ENCODE peak calls at places on chromosomes 4 and X, in five cellular contexts. D, M, N, E and L are unnamed samples.

GRCh38 chrX:16712116-16712824 is at the start of gene CTPS2:
- DNase-seq in D (no peak), M (peak), N (peak), E (peak), L (peak)

GRCh38 chr4:86223472-86223871 is 136.4 kb downstream of the MAPK10 start:
- DNase-seq in D (peak), M (peak), N (peak), E (no peak), L (peak)

GRCh38 chrX:138945219-138945618 is 233.7 kb upstream of the FGF13 start:
- DNase-seq in D (no peak), M (no peak), N (peak), E (no peak), L (peak)

GRCh38 chr4:136900706-136901105 is 631.6 kb downstream of the PCDH18 start:
- DNase-seq in D (no peak), M (peak), N (peak), E (no peak), L (peak)

GRCh38 chr4:8471211-8471875 is 30.8 kb downstream of the TRMT44 start:
- DNase-seq in D (no peak), M (no peak), N (no peak), E (no peak), L (no peak)

GRCh38 chrX:140766024-140766611 is 56.6 kb downstream of the LINC00632 start:
- DNase-seq in D (peak), M (peak), N (peak), E (no peak), L (peak)

GRCh38 chrX:30593435-30594200 is 16.1 kb upstream of the TASL start:
- DNase-seq in D (no peak), M (no peak), N (no peak), E (no peak), L (no peak)

GRCh38 chr4:126702747-126703146 is 930.0 kb upstream of the INTU start:
- DNase-seq in D (no peak), M (no peak), N (no peak), E (no peak), L (no peak)

GRCh38 chr4:48184891-48185290 is 50.8 kb upstream of the TXK start:
- DNase-seq in D (no peak), M (peak), N (no peak), E (no peak), L (no peak)

GRCh38 chr4:145216532-145216931 is 36.1 kb upstream of the OTUD4 start:
- DNase-seq in D (no peak), M (peak), N (peak), E (no peak), L (peak)

GRCh38 chr4:110631582-110632505 is 9.0 kb upstream of the PITX2 start:
- DNase-seq in D (peak), M (peak), N (peak), E (peak), L (peak)

GRCh38 chr4:53477666-53478065 is 100.2 kb downstream of the FIP1L1 start:
- DNase-seq in D (no peak), M (no peak), N (no peak), E (no peak), L (peak)

DNA sequence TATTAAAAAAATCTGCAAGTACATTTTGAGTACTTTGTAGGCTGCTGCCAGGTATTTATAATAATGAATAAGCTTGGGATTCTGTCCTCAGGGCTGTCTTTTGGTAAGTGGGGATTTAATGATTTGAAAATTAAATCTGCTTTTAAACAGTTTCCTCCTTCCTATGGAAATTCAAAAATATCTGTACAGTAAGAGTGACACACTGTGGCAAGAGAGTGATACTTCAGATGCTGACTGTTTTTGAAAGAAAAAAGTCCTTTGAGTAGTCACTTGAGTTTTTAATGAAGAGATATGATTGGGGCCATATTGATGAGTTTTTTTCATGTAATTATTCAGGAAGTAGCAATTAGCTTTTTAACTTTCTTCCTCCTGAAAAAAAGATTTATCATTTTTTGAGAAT is 49.2 kb downstream of the SMARCAD1 start:
- DNase-seq in D (no peak), M (peak), N (no peak), E (no peak), L (peak)
- TF ChIP-seq CTCF in D (peak), M (no peak), N (no peak), E (no peak), L (peak)

GRCh38 chr4:147481577-147482109 is 746 bp downstream of the EDNRA start:
- DNase-seq in D (no peak), M (peak), N (peak), E (no peak), L (no peak)
- H3K4me3 ChIP-seq in D (peak), M (peak), N (peak), E (peak), L (peak)

GRCh38 chrX:152658302-152658701 is 20.6 kb downstream of the GABRQ start:
- DNase-seq in D (no peak), M (no peak), N (no peak), E (no peak), L (no peak)
- TF ChIP-seq CTCF in D (no peak), M (no peak), N (no peak), E (no peak), L (no peak)

DNA sequence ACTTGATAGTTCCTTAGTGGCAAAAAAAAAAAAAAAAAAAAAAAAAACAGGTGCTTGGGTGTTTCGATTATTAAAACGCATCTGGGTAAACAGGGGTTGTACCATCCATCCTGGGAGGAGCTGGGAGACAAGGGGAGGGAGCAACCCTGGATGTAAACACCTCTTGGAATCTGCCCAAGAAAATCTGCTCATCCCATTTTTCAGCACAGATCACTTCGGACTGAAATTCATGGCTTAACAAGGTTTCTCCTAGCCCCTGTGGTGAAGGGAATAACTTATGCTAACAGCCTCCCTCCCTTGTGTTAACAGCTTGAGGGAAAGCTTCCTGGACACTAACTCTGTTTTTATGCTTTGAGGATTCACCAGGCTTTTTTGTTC is 1.7 kb downstream of the BMP3 start:
- DNase-seq in D (no peak), M (no peak), N (no peak), E (no peak), L (no peak)
- H3K4me3 ChIP-seq in D (no peak), M (no peak), N (no peak), E (peak), L (no peak)

GRCh38 chr4:3792813-3793212 is 26.6 kb downstream of the ADRA2C start:
- DNase-seq in D (no peak), M (no peak), N (no peak), E (no peak), L (peak)
- TF ChIP-seq CTCF in D (no peak), M (no peak), N (no peak), E (no peak), L (peak)

GRCh38 chrX:153245288-153245731 is 66.2 kb downstream of the MAGEA1 start:
- DNase-seq in D (no peak), M (peak), N (no peak), E (no peak), L (no peak)
- H3K4me3 ChIP-seq in D (no peak), M (no peak), N (no peak), E (no peak), L (no peak)

GRCh38 chr4:179678093-179678804 is 2236.0 kb upstream of the AGA start:
- DNase-seq in D (no peak), M (peak), N (no peak), E (no peak), L (no peak)
- TF ChIP-seq CTCF in D (no peak), M (no peak), N (no peak), E (no peak), L (no peak)

GRCh38 chr4:143183513-143184216 is 1.1 kb upstream of the USP38 start:
- DNase-seq in D (no peak), M (no peak), N (peak), E (no peak), L (no peak)
- H3K4me3 ChIP-seq in D (peak), M (peak), N (peak), E (peak), L (peak)